ENCODE peak calls at places on chromosome 1, in five cellular contexts. D is lower leg skin, J is cardiac muscle cell, A is endothelial cell, W is breast epithelium. T is an unnamed sample.

GRCh38 chr1:185595835-185596667 is 138.1 kb upstream of the HMCN1 start:
- DNase-seq in D (no peak), J (peak), A (peak), W (no peak), T (no peak)

GRCh38 chr1:97581614-97582051 is 339.2 kb downstream of the DPYD start:
- DNase-seq in D (no peak), J (no peak), A (no peak), W (no peak), T (no peak)

GRCh38 chr1:42753070-42753469 is 13.0 kb upstream of the CLDN19 start:
- DNase-seq in D (no peak), J (no peak), A (no peak), W (no peak), T (no peak)

GRCh38 chr1:85274969-85275453 is 1.4 kb downstream of the BCL10 start:
- DNase-seq in D (no peak), J (no peak), A (no peak), W (no peak), T (no peak)

GRCh38 chr1:31181515-31182343 is 58.0 kb downstream of the NKAIN1 start:
- DNase-seq in D (peak), J (peak), A (peak), W (no peak), T (no peak)

GRCh38 chr1:6466023-6466422 is at the start of gene TNFRSF25:
- DNase-seq in D (no peak), J (no peak), A (no peak), W (no peak), T (no peak)

GRCh38 chr1:155910621-155911121 is 478 bp downstream of the RIT1 start:
- DNase-seq in D (peak), J (peak), A (peak), W (no peak), T (no peak)

GRCh38 chr1:45876000-45876399 is 72.6 kb downstream of the MAST2 start:
- DNase-seq in D (no peak), J (peak), A (no peak), W (no peak), T (no peak)

GRCh38 chr1:156692409-156692957 is 12.9 kb downstream of the CRABP2 start:
- DNase-seq in D (no peak), J (no peak), A (no peak), W (peak), T (no peak)

GRCh38 chr1:214493126-214493796 is 58.1 kb downstream of the PTPN14 start:
- DNase-seq in D (no peak), J (no peak), A (no peak), W (no peak), T (no peak)

GRCh38 chr1:94961994-94962744 is 35.3 kb upstream of the CNN3 start:
- DNase-seq in D (no peak), J (no peak), A (no peak), W (no peak), T (no peak)

GRCh38 chr1:174198192-174198591 is 38.9 kb downstream of the RABGAP1L start:
- DNase-seq in D (no peak), J (no peak), A (no peak), W (no peak), T (no peak)

GRCh38 chr1:205633421-205633976 is 1.7 kb upstream of the ELK4 start:
- DNase-seq in D (no peak), J (no peak), A (no peak), W (no peak), T (no peak)

GRCh38 chr1:32470991-32471694 is 6.3 kb downstream of the ZBTB8B start:
- DNase-seq in D (no peak), J (peak), A (no peak), W (no peak), T (no peak)

GRCh38 chr1:206110161-206110560 is 7.0 kb downstream of the AVPR1B start:
- DNase-seq in D (no peak), J (no peak), A (no peak), W (no peak), T (no peak)

GRCh38 chr1:158049867-158050266 is 56.4 kb downstream of the KIRREL1 start:
- DNase-seq in D (no peak), J (no peak), A (no peak), W (no peak), T (no peak)

GRCh38 chr1:55823521-55824296 is 608.5 kb upstream of the USP24 start:
- DNase-seq in D (no peak), J (no peak), A (no peak), W (no peak), T (no peak)

GRCh38 chr1:118326960-118327629 is 142.1 kb upstream of the SPAG17 start:
- DNase-seq in D (no peak), J (no peak), A (no peak), W (no peak), T (no peak)

GRCh38 chr1:110234691-110235090 is 24.6 kb downstream of the KCNC4 start:
- DNase-seq in D (no peak), J (no peak), A (no peak), W (no peak), T (no peak)

GRCh38 chr1:180178511-180179161 is 24.0 kb downstream of the QSOX1 start:
- DNase-seq in D (no peak), J (peak), A (peak), W (no peak), T (no peak)

GRCh38 chr1:156247460-156248322 is at the start of gene PAQR6:
- DNase-seq in D (no peak), J (no peak), A (no peak), W (peak), T (no peak)

GRCh38 chr1:203926025-203926540 is 64.7 kb downstream of the SNRPE start:
- DNase-seq in D (no peak), J (no peak), A (no peak), W (no peak), T (no peak)

GRCh38 chr1:183424691-183425090 is 6.5 kb upstream of the NMNAT2 start:
- DNase-seq in D (no peak), J (no peak), A (no peak), W (no peak), T (no peak)

GRCh38 chr1:80392529-80392928 is 1386.0 kb upstream of the ADGRL4 start:
- DNase-seq in D (no peak), J (no peak), A (no peak), W (no peak), T (no peak)

GRCh38 chr1:230901711-230902110 is 33.4 kb upstream of the C1orf198 start:
- DNase-seq in D (no peak), J (no peak), A (no peak), W (no peak), T (no peak)

GRCh38 chr1:151166506-151166956 is 587 bp downstream of the SCNM1 start:
- DNase-seq in D (no peak), J (peak), A (peak), W (no peak), T (no peak)

GRCh38 chr1:246761386-246761785 is 37.2 kb downstream of the SCCPDH start:
- DNase-seq in D (no peak), J (no peak), A (no peak), W (no peak), T (no peak)

GRCh38 chr1:84796201-84796600 is 96.8 kb downstream of the LPAR3 start:
- DNase-seq in D (no peak), J (no peak), A (no peak), W (no peak), T (no peak)

GRCh38 chr1:116571215-116571919 is 541 bp upstream of the CD58 start:
- DNase-seq in D (no peak), J (no peak), A (peak), W (no peak), T (no peak)

GRCh38 chr1:2523891-2524609 is 2.3 kb downstream of the PANK4 start:
- DNase-seq in D (no peak), J (no peak), A (no peak), W (no peak), T (no peak)

GRCh38 chr1:111512132-111512874 is 8.9 kb upstream of the ADORA3 start:
- DNase-seq in D (no peak), J (no peak), A (no peak), W (no peak), T (no peak)

GRCh38 chr1:119549719-119550141 is 42.7 kb downstream of the HSD3B1 start:
- DNase-seq in D (no peak), J (peak), A (peak), W (no peak), T (peak)

GRCh38 chr1:61287734-61288133 is 205.4 kb downstream of the NFIA start:
- DNase-seq in D (no peak), J (no peak), A (no peak), W (peak), T (peak)

GRCh38 chr1:18190598-18190997 is 83.0 kb downstream of the IGSF21 start:
- DNase-seq in D (no peak), J (no peak), A (no peak), W (no peak), T (no peak)

GRCh38 chr1:67485046-67485811 is 55.0 kb upstream of the SERBP1 start:
- DNase-seq in D (no peak), J (no peak), A (no peak), W (no peak), T (no peak)

GRCh38 chr1:200980452-200980772 is 43.1 kb downstream of the KIF21B start:
- DNase-seq in D (no peak), J (no peak), A (no peak), W (no peak), T (no peak)

GRCh38 chr1:197092491-197093023 is 25.5 kb upstream of the F13B start:
- DNase-seq in D (no peak), J (no peak), A (no peak), W (no peak), T (no peak)

GRCh38 chr1:218898921-218899320 is 274.8 kb upstream of the LYPLAL1 start:
- DNase-seq in D (no peak), J (no peak), A (no peak), W (no peak), T (no peak)

GRCh38 chr1:46535063-46535462 is 16.4 kb downstream of the KNCN start:
- DNase-seq in D (no peak), J (peak), A (peak), W (no peak), T (no peak)

GRCh38 chr1:39139723-39140360 is 64.7 kb upstream of the MACF1 start:
- DNase-seq in D (no peak), J (no peak), A (no peak), W (no peak), T (no peak)

GRCh38 chr1:39133340-39133684 is 71.2 kb upstream of the MACF1 start:
- DNase-seq in D (no peak), J (no peak), A (no peak), W (no peak), T (no peak)

GRCh38 chr1:39134768-39135333 is 69.6 kb upstream of the MACF1 start:
- DNase-seq in D (no peak), J (no peak), A (no peak), W (no peak), T (no peak)

GRCh38 chr1:39132505-39133339 is 71.8 kb upstream of the MACF1 start:
- DNase-seq in D (peak), J (peak), A (peak), W (peak), T (no peak)

DNA sequence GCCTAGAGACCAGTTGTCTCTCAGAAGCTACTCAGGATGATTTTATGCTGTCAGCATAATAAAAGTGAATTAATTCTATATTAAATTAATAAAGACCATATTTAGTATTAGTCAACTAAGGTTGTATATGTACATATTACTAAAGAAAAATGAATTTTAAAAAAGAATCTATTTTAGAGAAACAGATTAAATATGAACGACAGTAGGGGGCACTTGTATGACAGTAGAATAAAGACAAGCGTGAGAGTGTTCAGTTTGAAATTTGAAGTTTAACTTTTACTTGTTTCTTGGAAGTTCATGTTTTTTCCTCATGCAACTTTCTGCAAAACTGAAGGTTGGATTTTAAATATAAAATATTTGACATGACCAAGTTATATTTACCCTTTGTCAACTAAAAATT is 67.9 kb upstream of the MACF1 start:
- DNase-seq in D (no peak), J (no peak), A (no peak), W (no peak), T (no peak)
- TF ChIP-seq CTCF in D (no peak), J (no peak), A (no peak), W (no peak), T (peak)

GRCh38 chr1:160877221-160877620 is 7.8 kb downstream of the ITLN1 start:
- DNase-seq in D (no peak), J (no peak), A (no peak), W (no peak), T (no peak)
- TF ChIP-seq CTCF in D (no peak), J (peak), A (no peak), W (no peak), T (no peak)

GRCh38 chr1:233172201-233172600 is 123.3 kb downstream of the PCNX2 start:
- DNase-seq in D (no peak), J (no peak), A (no peak), W (no peak), T (peak)
- TF ChIP-seq CTCF in D (no peak), J (peak), A (no peak), W (no peak), T (peak)

GRCh38 chr1:44707112-44707881 is 23.7 kb downstream of the RNU5D-1 start:
- DNase-seq in D (no peak), J (no peak), A (no peak), W (no peak), T (peak)

GRCh38 chr1:44705470-44705869 is 25.5 kb downstream of the RNU5D-1 start:
- DNase-seq in D (no peak), J (no peak), A (no peak), W (no peak), T (no peak)

GRCh38 chr1:44713321-44713781 is 17.6 kb downstream of the RNU5D-1 start:
- DNase-seq in D (no peak), J (no peak), A (no peak), W (no peak), T (no peak)

GRCh38 chr1:44705938-44706337 is 25.0 kb downstream of the RNU5D-1 start:
- DNase-seq in D (no peak), J (no peak), A (no peak), W (no peak), T (no peak)

DNA sequence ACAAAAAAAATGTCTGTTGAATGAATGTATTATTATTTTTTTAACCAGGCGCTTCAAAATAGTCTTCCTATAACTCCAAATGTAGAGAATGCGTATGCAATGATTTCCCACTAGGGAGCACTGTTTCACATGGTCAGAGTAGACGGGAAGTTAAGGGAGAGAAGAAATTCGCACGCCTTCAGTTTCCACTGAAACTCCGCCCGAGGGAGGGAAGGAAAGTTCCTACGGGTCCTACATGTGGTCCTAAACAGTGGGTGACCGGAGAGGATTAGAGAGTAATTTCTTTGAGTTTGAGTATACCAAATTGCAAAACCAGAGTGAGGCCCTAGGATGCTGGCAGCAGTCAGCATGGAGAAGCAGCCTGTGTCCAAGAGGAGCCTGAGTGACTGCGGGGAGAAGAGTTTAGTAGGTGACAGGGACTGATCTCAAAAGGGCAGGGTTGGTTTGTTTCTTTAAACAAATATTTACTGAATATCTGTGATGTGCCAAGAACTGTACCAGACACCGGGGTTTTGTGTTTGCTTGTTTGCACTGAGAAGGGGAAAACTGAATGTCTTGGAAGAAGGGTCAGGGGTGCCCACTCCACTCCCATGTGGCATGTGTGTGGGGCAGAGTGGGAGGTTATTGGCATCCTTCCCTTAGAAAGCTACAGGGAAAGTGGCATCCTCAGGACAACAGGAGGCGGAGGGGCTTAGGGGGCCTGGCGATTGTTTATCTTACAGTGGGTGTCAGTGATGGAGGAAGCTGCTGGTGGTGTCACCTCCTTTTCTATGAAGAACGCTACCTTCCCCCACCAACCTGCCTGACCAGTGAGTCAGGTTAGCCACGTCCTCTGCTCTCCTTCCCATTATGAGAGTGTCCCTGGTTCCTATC is 22.8 kb downstream of the RNU5D-1 start:
- DNase-seq in D (no peak), J (peak), A (peak), W (no peak), T (no peak)
- TF ChIP-seq CTCF in D (no peak), J (peak), A (peak), W (peak), T (peak)

T was measured in retinal pigment epithelial cell.